ENCODE peak calls at places on chromosomes 12 and 14, in five cellular contexts. One of them, this sample, is unnamed.

GRCh38 chr12:124914392-124915248 is at the start of gene UBC:
- DNase-seq in GM12878: no peak
- DNase-seq in HepG2: peak
- DNase-seq in H1: peak
- DNase-seq in NT2/D1: peak
- DNase-seq in this sample: peak

GRCh38 chr12:29818925-29819324 is 35.2 kb upstream of the TMTC1 start:
- DNase-seq in NT2/D1: no peak
- DNase-seq in H1: no peak
- DNase-seq in HepG2: no peak
- DNase-seq in GM12878: no peak
- DNase-seq in this sample: no peak

GRCh38 chr14:76396714-76397187 is 20.8 kb downstream of the ESRRB start:
- DNase-seq in HepG2: peak
- DNase-seq in GM12878: no peak
- DNase-seq in NT2/D1: no peak
- DNase-seq in H1: no peak
- DNase-seq in this sample: no peak

GRCh38 chr14:77123381-77124344 is 17.9 kb downstream of the ZDHHC22 start:
- DNase-seq in H1: no peak
- DNase-seq in GM12878: no peak
- DNase-seq in HepG2: no peak
- DNase-seq in NT2/D1: no peak
- DNase-seq in this sample: no peak

GRCh38 chr12:60710246-60710645 is 1114.4 kb downstream of the SLC16A7 start:
- DNase-seq in H1: no peak
- DNase-seq in GM12878: no peak
- DNase-seq in NT2/D1: no peak
- DNase-seq in HepG2: no peak
- DNase-seq in this sample: no peak

GRCh38 chr14:72291908-72292688 is 359.9 kb downstream of the RGS6 start:
- DNase-seq in GM12878: peak
- DNase-seq in NT2/D1: peak
- DNase-seq in HepG2: peak
- DNase-seq in H1: peak
- DNase-seq in this sample: peak

GRCh38 chr14:74589291-74589879 is 22.7 kb downstream of the LTBP2 start:
- DNase-seq in NT2/D1: no peak
- DNase-seq in GM12878: no peak
- DNase-seq in H1: no peak
- DNase-seq in HepG2: no peak
- DNase-seq in this sample: no peak

GRCh38 chr14:89629383-89629782 is 212.3 kb upstream of the FOXN3 start:
- DNase-seq in GM12878: no peak
- DNase-seq in H1: no peak
- DNase-seq in NT2/D1: no peak
- DNase-seq in HepG2: no peak
- DNase-seq in this sample: no peak

GRCh38 chr12:69425417-69425816 is 44.8 kb upstream of the FRS2 start:
- DNase-seq in HepG2: no peak
- DNase-seq in H1: no peak
- DNase-seq in NT2/D1: no peak
- DNase-seq in GM12878: no peak
- DNase-seq in this sample: no peak

GRCh38 chr12:65853489-65854157 is 29.3 kb downstream of the HMGA2 start:
- DNase-seq in HepG2: no peak
- DNase-seq in H1: no peak
- DNase-seq in NT2/D1: no peak
- DNase-seq in GM12878: no peak
- DNase-seq in this sample: no peak

GRCh38 chr14:38302034-38302433 is 46.1 kb upstream of the CLEC14A start:
- DNase-seq in NT2/D1: no peak
- DNase-seq in HepG2: no peak
- DNase-seq in H1: no peak
- DNase-seq in GM12878: no peak
- DNase-seq in this sample: no peak

GRCh38 chr12:101719566-101719965 is 19.7 kb downstream of the SYCP3 start:
- DNase-seq in H1: no peak
- DNase-seq in NT2/D1: no peak
- DNase-seq in GM12878: no peak
- DNase-seq in HepG2: no peak
- DNase-seq in this sample: no peak

GRCh38 chr12:39378346-39378745 is 64.6 kb downstream of the KIF21A start:
- DNase-seq in H1: no peak
- DNase-seq in GM12878: no peak
- DNase-seq in HepG2: no peak
- DNase-seq in NT2/D1: no peak
- DNase-seq in this sample: no peak

GRCh38 chr14:87829543-87829942 is 163.4 kb downstream of the GALC start:
- DNase-seq in HepG2: no peak
- DNase-seq in H1: no peak
- DNase-seq in NT2/D1: no peak
- DNase-seq in GM12878: no peak
- DNase-seq in this sample: no peak

GRCh38 chr14:54696998-54697397 is 130.1 kb downstream of the SAMD4A start:
- DNase-seq in GM12878: no peak
- DNase-seq in HepG2: no peak
- DNase-seq in H1: no peak
- DNase-seq in NT2/D1: no peak
- DNase-seq in this sample: no peak

GRCh38 chr12:114913871-114914801 is 230.2 kb upstream of the TBX3 start:
- DNase-seq in GM12878: no peak
- DNase-seq in NT2/D1: no peak
- DNase-seq in HepG2: no peak
- DNase-seq in H1: no peak
- DNase-seq in this sample: peak

GRCh38 chr12:79997115-79997805 is 62.4 kb upstream of the PPP1R12A start:
- DNase-seq in GM12878: peak
- DNase-seq in NT2/D1: no peak
- DNase-seq in H1: no peak
- DNase-seq in HepG2: no peak
- DNase-seq in this sample: no peak

GRCh38 chr12:118136559-118137003 is 657 bp downstream of the PEBP1 start:
- DNase-seq in GM12878: no peak
- DNase-seq in HepG2: peak
- DNase-seq in NT2/D1: no peak
- DNase-seq in H1: peak
- DNase-seq in this sample: peak

GRCh38 chr14:99412122-99413061 is 68.3 kb downstream of the SETD3 start:
- DNase-seq in NT2/D1: no peak
- DNase-seq in H1: no peak
- DNase-seq in GM12878: no peak
- DNase-seq in HepG2: no peak
- DNase-seq in this sample: no peak
- TF ChIP-seq SUZ12 in NT2/D1: no peak
- TF ChIP-seq SUZ12 in H1: no peak
- TF ChIP-seq SUZ12 in GM12878: no peak
- TF ChIP-seq SUZ12 in HepG2: no peak
- TF ChIP-seq SUZ12 in this sample: no peak

DNA sequence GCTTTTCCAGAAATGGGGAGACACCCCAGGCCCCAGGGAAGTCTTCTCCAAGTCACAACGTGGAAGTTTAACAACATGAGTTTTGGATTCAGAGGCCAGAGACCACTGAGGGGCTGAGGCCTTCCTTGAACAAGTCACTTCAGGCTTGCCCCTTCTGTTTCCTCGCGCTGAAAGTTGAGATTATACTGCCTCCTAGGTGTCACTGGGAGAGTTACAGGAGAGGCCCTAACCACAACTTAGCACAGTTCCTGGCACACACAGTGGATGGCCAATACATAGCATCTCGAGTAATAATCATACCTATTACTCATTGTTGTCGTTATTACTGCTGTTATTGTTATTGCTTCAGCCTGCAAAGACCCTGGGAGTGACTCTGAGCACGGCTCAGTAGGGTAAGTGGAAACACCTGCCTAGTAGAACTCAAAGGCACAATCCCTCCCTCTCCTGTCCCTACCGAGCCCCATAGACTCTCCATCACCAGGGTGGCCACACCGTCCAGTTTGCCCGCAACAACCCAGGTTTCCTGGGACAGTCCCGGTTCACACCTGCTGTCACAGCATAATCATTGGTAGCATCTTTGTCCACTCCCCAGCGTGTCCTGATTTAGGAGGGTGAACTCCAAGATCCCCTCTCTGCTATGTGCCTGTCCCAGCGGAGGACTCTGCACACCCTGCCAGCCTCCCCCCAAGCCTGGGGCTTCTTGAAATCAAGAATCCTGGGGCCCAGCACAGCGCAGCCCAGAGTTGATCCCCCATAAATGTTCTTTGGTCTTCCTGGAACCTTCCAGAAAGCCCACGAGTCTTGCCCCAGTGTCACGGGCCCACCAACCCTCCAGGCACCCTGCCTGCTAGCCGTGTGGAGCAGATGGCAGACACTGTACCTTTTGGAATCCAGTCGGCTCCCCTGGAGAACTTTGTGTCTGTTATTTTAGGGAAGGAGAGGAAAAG is 85.0 kb downstream of the SYNE3 start:
- DNase-seq in H1: peak
- DNase-seq in GM12878: no peak
- DNase-seq in HepG2: no peak
- DNase-seq in NT2/D1: peak
- DNase-seq in this sample: peak
- TF ChIP-seq SUZ12 in H1: no peak
- TF ChIP-seq SUZ12 in GM12878: no peak
- TF ChIP-seq SUZ12 in HepG2: no peak
- TF ChIP-seq SUZ12 in NT2/D1: no peak
- TF ChIP-seq SUZ12 in this sample: no peak

GRCh38 chr12:51898506-51898905 is 8.8 kb upstream of the ACVRL1 start:
- DNase-seq in HepG2: no peak
- DNase-seq in H1: no peak
- DNase-seq in NT2/D1: no peak
- DNase-seq in GM12878: no peak
- DNase-seq in this sample: no peak

GRCh38 chr12:51897181-51897580 is 9.3 kb downstream of the ANKRD33 start:
- DNase-seq in HepG2: no peak
- DNase-seq in NT2/D1: no peak
- DNase-seq in H1: no peak
- DNase-seq in GM12878: no peak
- DNase-seq in this sample: no peak

GRCh38 chr12:51896236-51896635 is 8.3 kb downstream of the ANKRD33 start:
- DNase-seq in GM12878: no peak
- DNase-seq in HepG2: no peak
- DNase-seq in H1: no peak
- DNase-seq in NT2/D1: no peak
- DNase-seq in this sample: no peak

GRCh38 chr12:51893786-51894185 is 5.9 kb downstream of the ANKRD33 start:
- DNase-seq in NT2/D1: no peak
- DNase-seq in HepG2: no peak
- DNase-seq in H1: no peak
- DNase-seq in GM12878: no peak
- DNase-seq in this sample: no peak

DNA sequence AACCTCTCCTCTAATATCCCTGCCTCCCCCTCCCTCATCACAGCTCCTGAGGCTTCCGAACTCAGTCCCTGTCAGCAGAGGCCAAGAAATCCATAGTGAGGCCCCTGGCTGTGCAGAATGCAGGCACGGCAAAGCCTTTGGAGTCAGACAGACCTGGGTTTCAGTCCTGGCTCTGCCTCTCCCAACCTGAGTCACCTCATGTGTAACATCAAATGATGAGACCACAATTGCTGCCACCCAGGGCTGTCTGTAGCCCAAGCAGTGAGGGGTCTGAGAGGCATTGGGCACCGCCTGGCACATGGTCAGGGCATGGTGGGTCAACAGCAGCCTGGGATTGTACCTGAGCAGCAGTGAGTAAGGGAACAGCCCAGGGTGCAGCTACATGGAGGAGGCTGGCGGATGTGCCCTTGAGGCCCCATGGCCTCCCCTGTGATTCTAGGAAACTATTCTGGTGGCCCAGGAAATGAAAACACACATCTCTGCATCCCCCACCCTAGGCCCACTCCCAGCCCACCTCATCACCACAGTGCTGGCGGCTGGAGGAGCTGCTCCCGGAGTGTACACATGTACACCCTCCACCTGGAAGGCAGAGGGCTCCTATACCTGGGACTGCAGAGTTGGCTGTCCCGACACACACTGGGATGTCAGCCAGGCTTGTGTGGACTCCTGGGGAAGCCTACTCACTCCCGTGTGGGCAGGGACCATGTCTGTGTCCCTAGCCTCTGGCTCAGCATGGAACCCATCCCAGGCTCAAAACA is 7.7 kb downstream of the ANKRD33 start:
- DNase-seq in HepG2: no peak
- DNase-seq in GM12878: no peak
- DNase-seq in H1: no peak
- DNase-seq in NT2/D1: no peak
- DNase-seq in this sample: no peak
- TF ChIP-seq SUZ12 in HepG2: no peak
- TF ChIP-seq SUZ12 in GM12878: no peak
- TF ChIP-seq SUZ12 in H1: no peak
- TF ChIP-seq SUZ12 in NT2/D1: no peak
- TF ChIP-seq SUZ12 in this sample: no peak

GRCh38 chr14:92726135-92726932 is 22.1 kb downstream of the LGMN start:
- DNase-seq in GM12878: no peak
- DNase-seq in H1: no peak
- DNase-seq in HepG2: no peak
- DNase-seq in NT2/D1: no peak
- DNase-seq in this sample: no peak
- TF ChIP-seq SUZ12 in GM12878: no peak
- TF ChIP-seq SUZ12 in H1: no peak
- TF ChIP-seq SUZ12 in HepG2: no peak
- TF ChIP-seq SUZ12 in NT2/D1: no peak
- TF ChIP-seq SUZ12 in this sample: no peak

GRCh38 chr14:23094666-23095195 is at the start of gene ACIN1:
- DNase-seq in H1: peak
- DNase-seq in HepG2: peak
- DNase-seq in NT2/D1: peak
- DNase-seq in GM12878: peak
- DNase-seq in this sample: no peak

GRCh38 chr14:23093993-23094665 is 807 bp downstream of the ACIN1 start:
- DNase-seq in GM12878: no peak
- DNase-seq in H1: no peak
- DNase-seq in NT2/D1: no peak
- DNase-seq in HepG2: no peak
- DNase-seq in this sample: peak

GRCh38 chr14:23093526-23093925 is 1.4 kb downstream of the ACIN1 start:
- DNase-seq in HepG2: no peak
- DNase-seq in GM12878: no peak
- DNase-seq in NT2/D1: no peak
- DNase-seq in H1: no peak
- DNase-seq in this sample: no peak

GRCh38 chr14:23097786-23098185 is 2.5 kb downstream of the C14orf119 start:
- DNase-seq in H1: no peak
- DNase-seq in NT2/D1: no peak
- DNase-seq in HepG2: no peak
- DNase-seq in GM12878: no peak
- DNase-seq in this sample: no peak

GRCh38 chr14:23095196-23096108 is at the start of gene C14orf119:
- DNase-seq in H1: no peak
- DNase-seq in HepG2: peak
- DNase-seq in GM12878: peak
- DNase-seq in NT2/D1: peak
- DNase-seq in this sample: peak
- TF ChIP-seq SUZ12 in H1: no peak
- TF ChIP-seq SUZ12 in HepG2: peak
- TF ChIP-seq SUZ12 in GM12878: no peak
- TF ChIP-seq SUZ12 in NT2/D1: no peak
- TF ChIP-seq SUZ12 in this sample: no peak

This sample was measured in HEK293T.